ENCODE peak calls at places on chromosomes 3 and 15, in six cellular contexts. One of them, this sample, is unnamed. For H3K4me1, the result is how much of the 10 kb centered on the place peaks cover.

GRCh38 chr3:99579965-99580364 is 58.4 kb upstream of the COL8A1 start:
- DNase-seq in Karpas-422: no peak
- DNase-seq in PC-3: no peak
- DNase-seq in naive thymus-derived CD4-positive, alpha-beta T cell: no peak
- DNase-seq in HepG2: no peak
- DNase-seq in IMR-90: no peak
- DNase-seq in this sample: no peak

GRCh38 chr3:173109143-173109542 is 31.9 kb downstream of the SPATA16 start:
- DNase-seq in Karpas-422: no peak
- DNase-seq in PC-3: no peak
- DNase-seq in naive thymus-derived CD4-positive, alpha-beta T cell: no peak
- DNase-seq in HepG2: no peak
- DNase-seq in IMR-90: no peak
- DNase-seq in this sample: no peak

GRCh38 chr15:70933411-70933810 is 40.8 kb downstream of the LRRC49 start:
- DNase-seq in Karpas-422: no peak
- DNase-seq in PC-3: no peak
- DNase-seq in naive thymus-derived CD4-positive, alpha-beta T cell: no peak
- DNase-seq in HepG2: no peak
- DNase-seq in IMR-90: no peak
- DNase-seq in this sample: no peak

GRCh38 chr3:174125267-174125844 is 727.8 kb downstream of the NLGN1 start:
- DNase-seq in Karpas-422: peak
- DNase-seq in PC-3: peak
- DNase-seq in naive thymus-derived CD4-positive, alpha-beta T cell: no peak
- DNase-seq in HepG2: peak
- DNase-seq in IMR-90: peak
- DNase-seq in this sample: no peak

GRCh38 chr3:38627956-38628355 is 21.5 kb downstream of the SCN5A start:
- DNase-seq in Karpas-422: peak
- DNase-seq in PC-3: peak
- DNase-seq in naive thymus-derived CD4-positive, alpha-beta T cell: no peak
- DNase-seq in HepG2: peak
- DNase-seq in IMR-90: no peak
- DNase-seq in this sample: no peak

GRCh38 chr3:134066539-134067310 is 37.0 kb upstream of the SLCO2A1 start:
- DNase-seq in Karpas-422: no peak
- DNase-seq in PC-3: no peak
- DNase-seq in naive thymus-derived CD4-positive, alpha-beta T cell: no peak
- DNase-seq in HepG2: no peak
- DNase-seq in IMR-90: no peak
- DNase-seq in this sample: no peak

GRCh38 chr3:128572013-128572412 is 78.6 kb downstream of the RPN1 start:
- DNase-seq in Karpas-422: no peak
- DNase-seq in PC-3: no peak
- DNase-seq in naive thymus-derived CD4-positive, alpha-beta T cell: no peak
- DNase-seq in HepG2: no peak
- DNase-seq in IMR-90: no peak
- DNase-seq in this sample: no peak

GRCh38 chr3:41711656-41712055 is 250.2 kb downstream of the ULK4 start:
- DNase-seq in Karpas-422: no peak
- DNase-seq in PC-3: no peak
- DNase-seq in naive thymus-derived CD4-positive, alpha-beta T cell: no peak
- DNase-seq in HepG2: no peak
- DNase-seq in IMR-90: peak
- DNase-seq in this sample: no peak

GRCh38 chr3:156792945-156793344 is 33.2 kb upstream of the LEKR1 start:
- DNase-seq in Karpas-422: no peak
- DNase-seq in PC-3: no peak
- DNase-seq in naive thymus-derived CD4-positive, alpha-beta T cell: no peak
- DNase-seq in HepG2: no peak
- DNase-seq in IMR-90: no peak
- DNase-seq in this sample: no peak

GRCh38 chr3:69250014-69250413 is 127.6 kb upstream of the LMOD3 start:
- DNase-seq in Karpas-422: no peak
- DNase-seq in PC-3: no peak
- DNase-seq in naive thymus-derived CD4-positive, alpha-beta T cell: no peak
- DNase-seq in HepG2: no peak
- DNase-seq in IMR-90: no peak
- DNase-seq in this sample: no peak

GRCh38 chr15:65660927-65661326 is 39.2 kb downstream of the SLC24A1 start:
- DNase-seq in Karpas-422: no peak
- DNase-seq in PC-3: no peak
- DNase-seq in naive thymus-derived CD4-positive, alpha-beta T cell: no peak
- DNase-seq in HepG2: no peak
- DNase-seq in IMR-90: peak
- DNase-seq in this sample: no peak

GRCh38 chr3:161863775-161864174 is 367.2 kb downstream of the OTOL1 start:
- DNase-seq in Karpas-422: no peak
- DNase-seq in PC-3: no peak
- DNase-seq in naive thymus-derived CD4-positive, alpha-beta T cell: no peak
- DNase-seq in HepG2: no peak
- DNase-seq in IMR-90: no peak
- DNase-seq in this sample: no peak

GRCh38 chr3:9746330-9746729 is 3.4 kb upstream of the OGG1 start:
- DNase-seq in Karpas-422: no peak
- DNase-seq in PC-3: peak
- DNase-seq in naive thymus-derived CD4-positive, alpha-beta T cell: no peak
- DNase-seq in HepG2: no peak
- DNase-seq in IMR-90: peak
- DNase-seq in this sample: no peak

GRCh38 chr3:61155701-61156292 is 95.5 kb downstream of the FHIT start:
- DNase-seq in Karpas-422: no peak
- DNase-seq in PC-3: no peak
- DNase-seq in naive thymus-derived CD4-positive, alpha-beta T cell: no peak
- DNase-seq in HepG2: no peak
- DNase-seq in IMR-90: no peak
- DNase-seq in this sample: no peak

DNA sequence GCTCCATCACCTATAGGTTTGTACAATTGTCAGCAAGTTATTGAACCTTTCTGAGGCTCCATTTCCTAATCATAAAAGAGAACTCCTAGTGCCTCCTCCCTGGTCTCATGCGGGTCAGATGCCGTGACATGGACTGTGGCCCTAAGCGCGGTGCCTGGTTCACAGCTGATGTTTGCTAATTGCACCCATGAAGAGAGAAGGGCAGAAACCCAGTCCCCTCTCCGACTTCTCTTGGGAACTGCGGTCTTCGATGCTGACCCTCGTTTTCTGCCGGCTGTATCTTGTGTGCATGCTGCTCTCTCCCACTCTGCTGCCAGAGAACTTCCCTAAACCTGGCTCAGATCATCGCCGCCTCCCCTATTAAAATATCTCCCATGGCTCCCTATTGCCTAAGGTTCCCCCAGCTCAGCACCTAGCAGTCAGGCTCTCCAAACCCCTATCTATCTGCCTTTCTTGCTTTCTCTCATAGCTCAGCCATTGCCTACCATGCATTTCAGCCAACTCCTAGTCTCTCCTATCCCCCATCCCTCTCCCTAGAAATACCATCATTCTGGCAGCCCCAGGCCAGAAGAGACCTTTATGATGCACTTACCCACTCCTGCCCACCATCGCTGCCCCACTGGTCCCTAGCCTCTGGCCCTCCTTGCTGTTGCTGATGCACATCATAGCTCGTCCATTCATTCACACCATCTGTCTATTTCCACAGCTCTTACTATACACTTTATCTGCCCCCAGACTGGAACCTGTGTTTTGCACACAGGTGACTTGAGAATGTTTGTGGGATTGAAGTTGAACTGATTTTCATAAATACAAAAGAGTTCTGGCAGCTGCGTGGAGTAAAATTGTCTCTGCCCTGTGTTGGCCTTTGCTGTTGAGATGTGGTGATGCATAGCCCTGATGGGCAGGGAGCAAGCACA is 6.6 kb downstream of the ISG20 start:
- DNase-seq in Karpas-422: peak
- DNase-seq in PC-3: no peak
- DNase-seq in naive thymus-derived CD4-positive, alpha-beta T cell: no peak
- DNase-seq in HepG2: no peak
- DNase-seq in IMR-90: no peak
- DNase-seq in this sample: peak
- H3K4me1 ChIP-seq in Karpas-422: half or more
- H3K4me1 ChIP-seq in PC-3: under half
- H3K4me1 ChIP-seq in naive thymus-derived CD4-positive, alpha-beta T cell: half or more
- H3K4me1 ChIP-seq in HepG2: under half
- H3K4me1 ChIP-seq in IMR-90: under half
- H3K4me1 ChIP-seq in this sample: under half

GRCh38 chr3:30605005-30605404 is 1.4 kb upstream of the TGFBR2 start:
- DNase-seq in Karpas-422: no peak
- DNase-seq in PC-3: no peak
- DNase-seq in naive thymus-derived CD4-positive, alpha-beta T cell: no peak
- DNase-seq in HepG2: no peak
- DNase-seq in IMR-90: no peak
- DNase-seq in this sample: no peak

GRCh38 chr3:30604566-30604965 is 1.8 kb upstream of the TGFBR2 start:
- DNase-seq in Karpas-422: no peak
- DNase-seq in PC-3: no peak
- DNase-seq in naive thymus-derived CD4-positive, alpha-beta T cell: no peak
- DNase-seq in HepG2: no peak
- DNase-seq in IMR-90: no peak
- DNase-seq in this sample: no peak

GRCh38 chr3:30605706-30606300 is 598 bp upstream of the TGFBR2 start:
- DNase-seq in Karpas-422: no peak
- DNase-seq in PC-3: peak
- DNase-seq in naive thymus-derived CD4-positive, alpha-beta T cell: no peak
- DNase-seq in HepG2: no peak
- DNase-seq in IMR-90: no peak
- DNase-seq in this sample: no peak

GRCh38 chr3:30602946-30603345 is 3.5 kb upstream of the TGFBR2 start:
- DNase-seq in Karpas-422: no peak
- DNase-seq in PC-3: no peak
- DNase-seq in naive thymus-derived CD4-positive, alpha-beta T cell: no peak
- DNase-seq in HepG2: no peak
- DNase-seq in IMR-90: no peak
- DNase-seq in this sample: no peak

GRCh38 chr3:30604091-30604490 is 2.3 kb upstream of the TGFBR2 start:
- DNase-seq in Karpas-422: no peak
- DNase-seq in PC-3: no peak
- DNase-seq in naive thymus-derived CD4-positive, alpha-beta T cell: no peak
- DNase-seq in HepG2: no peak
- DNase-seq in IMR-90: peak
- DNase-seq in this sample: no peak
- H3K4me1 ChIP-seq in Karpas-422: under half
- H3K4me1 ChIP-seq in PC-3: under half
- H3K4me1 ChIP-seq in naive thymus-derived CD4-positive, alpha-beta T cell: under half
- H3K4me1 ChIP-seq in HepG2: half or more
- H3K4me1 ChIP-seq in IMR-90: under half
- H3K4me1 ChIP-seq in this sample: under half

GRCh38 chr3:12966847-12967750 is 106.1 kb downstream of the IQSEC1 start:
- DNase-seq in Karpas-422: no peak
- DNase-seq in PC-3: no peak
- DNase-seq in naive thymus-derived CD4-positive, alpha-beta T cell: no peak
- DNase-seq in HepG2: no peak
- DNase-seq in IMR-90: peak
- DNase-seq in this sample: no peak
- H3K4me1 ChIP-seq in Karpas-422: under half
- H3K4me1 ChIP-seq in PC-3: under half
- H3K4me1 ChIP-seq in naive thymus-derived CD4-positive, alpha-beta T cell: half or more
- H3K4me1 ChIP-seq in HepG2: half or more
- H3K4me1 ChIP-seq in IMR-90: under half
- H3K4me1 ChIP-seq in this sample: under half

DNA sequence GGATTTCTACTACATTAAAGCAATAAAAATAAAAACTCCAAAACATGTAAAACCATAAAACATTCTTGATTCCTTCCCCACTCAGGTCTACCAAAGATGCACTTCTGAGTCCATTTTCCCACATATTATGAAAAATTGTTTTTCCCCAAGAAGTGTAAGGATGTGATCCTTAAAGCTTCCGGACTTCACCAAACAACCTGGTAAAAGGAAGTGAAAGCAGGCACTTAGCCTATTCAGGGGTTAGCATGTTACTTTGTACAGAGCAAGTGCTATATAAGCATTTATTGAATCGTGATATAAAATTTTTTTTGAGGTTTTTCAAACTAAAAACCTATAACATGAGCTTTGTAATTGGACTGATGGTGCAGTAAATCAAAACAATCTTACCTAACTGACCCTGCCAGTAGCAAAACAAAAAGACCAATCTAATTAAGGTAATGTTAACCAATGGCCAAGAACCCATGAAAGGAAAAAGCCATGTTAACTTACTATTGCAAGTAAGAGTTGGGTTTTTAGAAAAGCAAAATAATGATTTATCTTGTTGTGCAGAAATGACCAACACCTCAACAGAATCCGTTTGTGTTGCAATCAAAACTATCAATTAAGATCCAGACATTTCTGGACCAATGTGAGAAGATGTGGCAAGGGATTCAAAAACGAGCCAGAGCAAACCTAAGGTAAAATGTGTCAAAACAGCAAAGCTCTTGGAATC is 1.8 kb downstream of the SETD2 start:
- DNase-seq in Karpas-422: peak
- DNase-seq in PC-3: no peak
- DNase-seq in naive thymus-derived CD4-positive, alpha-beta T cell: no peak
- DNase-seq in HepG2: no peak
- DNase-seq in IMR-90: no peak
- DNase-seq in this sample: no peak
- H3K4me1 ChIP-seq in Karpas-422: half or more
- H3K4me1 ChIP-seq in PC-3: under half
- H3K4me1 ChIP-seq in naive thymus-derived CD4-positive, alpha-beta T cell: under half
- H3K4me1 ChIP-seq in HepG2: half or more
- H3K4me1 ChIP-seq in IMR-90: under half
- H3K4me1 ChIP-seq in this sample: half or more

DNA sequence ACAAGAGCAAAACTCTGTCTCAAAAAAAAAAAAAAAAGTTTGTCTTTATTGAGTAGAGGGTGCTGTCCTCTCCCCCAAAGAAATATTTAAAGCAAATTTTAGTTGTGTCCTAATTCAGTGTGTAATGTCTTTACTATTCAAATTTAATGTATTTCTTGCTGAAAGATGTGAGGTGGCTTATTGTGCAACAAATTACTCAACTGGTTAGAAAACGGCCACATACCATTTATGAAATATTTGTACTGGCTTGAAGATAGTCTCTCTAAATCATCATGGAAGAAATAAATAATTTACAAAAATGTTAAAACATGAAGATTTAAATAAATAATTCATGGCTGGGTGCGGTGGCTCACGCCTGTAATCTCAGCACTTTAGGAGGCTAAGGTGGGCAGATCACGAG is 63.0 kb downstream of the SLTM start:
- DNase-seq in Karpas-422: no peak
- DNase-seq in PC-3: no peak
- DNase-seq in naive thymus-derived CD4-positive, alpha-beta T cell: no peak
- DNase-seq in HepG2: no peak
- DNase-seq in IMR-90: peak
- DNase-seq in this sample: no peak
- H3K4me1 ChIP-seq in Karpas-422: under half
- H3K4me1 ChIP-seq in PC-3: under half
- H3K4me1 ChIP-seq in naive thymus-derived CD4-positive, alpha-beta T cell: under half
- H3K4me1 ChIP-seq in HepG2: under half
- H3K4me1 ChIP-seq in IMR-90: under half
- H3K4me1 ChIP-seq in this sample: under half